ENCODE peak calls at places on chromosome 4, in ten cellular contexts. S is Kasumi-1, Q is posterior vena cava, O is AML-193, W is lung microvascular endothelial cell, V is HEK293T, M is AG08395, X is HS-5, C is AG08396, Z is left cardiac atrium. E is an unnamed sample.

GRCh38 chr4:1047976-1048780 is 36.8 kb downstream of the FGFRL1 start:
- DNase-seq in S (no peak), Q (peak), O (no peak), W (no peak), V (no peak), M (no peak), X (no peak), C (no peak), Z (no peak), E (no peak)

GRCh38 chr4:21790437-21791029 is 158.0 kb downstream of the KCNIP4 start:
- DNase-seq in S (peak), Q (no peak), O (peak), W (peak), V (no peak), M (no peak), X (no peak), C (no peak), Z (no peak), E (no peak)

GRCh38 chr4:77176606-77177005 is 19.6 kb downstream of the CCNG2 start:
- DNase-seq in S (no peak), Q (no peak), O (no peak), W (no peak), V (no peak), M (no peak), X (no peak), C (no peak), Z (no peak), E (no peak)

GRCh38 chr4:82372502-82372873 is 1.3 kb downstream of the HNRNPD start:
- DNase-seq in S (peak), Q (peak), O (no peak), W (peak), V (peak), M (peak), X (peak), C (peak), Z (peak), E (peak)

GRCh38 chr4:26715636-26716242 is 131.9 kb downstream of the TBC1D19 start:
- DNase-seq in S (no peak), Q (no peak), O (no peak), W (no peak), V (no peak), M (no peak), X (no peak), C (no peak), Z (no peak), E (no peak)

GRCh38 chr4:70936200-70936787 is 34.1 kb downstream of the MOB1B start:
- DNase-seq in S (no peak), Q (no peak), O (no peak), W (no peak), V (no peak), M (no peak), X (no peak), C (no peak), Z (no peak), E (no peak)

GRCh38 chr4:110196206-110196870 is 2.1 kb downstream of the ELOVL6 start:
- DNase-seq in S (peak), Q (peak), O (peak), W (peak), V (peak), M (peak), X (no peak), C (peak), Z (peak), E (peak)

GRCh38 chr4:86496094-86497060 is 97.7 kb upstream of the PTPN13 start:
- DNase-seq in S (peak), Q (no peak), O (peak), W (peak), V (peak), M (peak), X (peak), C (peak), Z (no peak), E (peak)

GRCh38 chr4:64195582-64195981 is 213.7 kb downstream of the TECRL start:
- DNase-seq in S (no peak), Q (no peak), O (no peak), W (no peak), V (no peak), M (no peak), X (no peak), C (no peak), Z (no peak), E (no peak)

GRCh38 chr4:177489847-177490246 is 47.6 kb upstream of the AGA start:
- DNase-seq in S (no peak), Q (no peak), O (no peak), W (no peak), V (no peak), M (no peak), X (no peak), C (no peak), Z (no peak), E (no peak)

GRCh38 chr4:39384563-39384962 is 18.4 kb upstream of the RFC1 start:
- DNase-seq in S (no peak), Q (no peak), O (no peak), W (no peak), V (no peak), M (no peak), X (no peak), C (no peak), Z (no peak), E (no peak)

GRCh38 chr4:115090483-115091075 is 22.8 kb downstream of the NDST4 start:
- DNase-seq in S (peak), Q (no peak), O (peak), W (peak), V (peak), M (peak), X (no peak), C (peak), Z (no peak), E (no peak)

E was measured in globus pallidus.